ENCODE peak calls at places on chromosomes 5 and 9, in nine cellular contexts. V is endodermal cell, O is H7, K is right cardiac atrium, A is dorsolateral prefrontal cortex, M is osteocyte, U is HT1080, Z is lower leg skin, W is A172. E is an unnamed sample.

GRCh38 chr5:52725065-52725746 is 62.5 kb upstream of the ITGA1 start:
- DNase-seq in W (peak; percentile 45), U (peak; percentile 76), M (no peak), K (no peak), A (no peak), O (no peak), V (no peak), Z (no peak), E (no peak)

GRCh38 chr5:3321923-3322322 is 273.7 kb upstream of the IRX1 start:
- DNase-seq in Z (no peak), O (no peak), A (no peak), V (no peak), U (no peak), W (no peak), K (no peak), M (no peak), E (no peak)

GRCh38 chr5:142466195-142466951 is 141.6 kb upstream of the SPRY4 start:
- DNase-seq in V (no peak), M (no peak), W (no peak), K (no peak), Z (no peak), A (no peak), U (no peak), O (no peak), E (no peak)

GRCh38 chr9:136539427-136540412 is 6.1 kb downstream of the NOTCH1 start:
- DNase-seq in Z (peak; percentile 93), W (no peak), V (no peak), M (no peak), A (no peak), U (peak; percentile 36), O (peak; percentile 87), K (peak; percentile 97), E (peak; percentile 74)

GRCh38 chr5:128290152-128290858 is 206.7 kb downstream of the SLC12A2 start:
- DNase-seq in Z (no peak), O (no peak), U (no peak), V (no peak), W (no peak), A (no peak), K (no peak), M (no peak), E (no peak)

GRCh38 chr9:127225747-127226646 is 38.6 kb upstream of the GARNL3 start:
- DNase-seq in O (peak; percentile 83), U (no peak), A (no peak), W (no peak), V (no peak), M (no peak), Z (no peak), K (peak; percentile 64), E (no peak)

GRCh38 chr5:128903550-128903949 is 61.7 kb upstream of the SLC27A6 start:
- DNase-seq in M (no peak), Z (no peak), O (no peak), W (no peak), K (no peak), V (no peak), U (no peak), A (no peak), E (no peak)

GRCh38 chr5:116681334-116682013 is 106.9 kb upstream of the SEMA6A start:
- DNase-seq in Z (no peak), O (no peak), K (no peak), U (no peak), M (no peak), V (no peak), A (no peak), W (no peak), E (no peak)

GRCh38 chr5:157867736-157868135 is 8.8 kb upstream of the CLINT1 start:
- DNase-seq in A (no peak), M (no peak), U (no peak), V (no peak), Z (no peak), W (no peak), K (no peak), O (no peak), E (no peak)

GRCh38 chr5:134432677-134433359 is 21.1 kb upstream of the CDKN2AIPNL start:
- DNase-seq in Z (no peak), O (no peak), U (peak; percentile 66), V (peak; percentile 77), A (no peak), M (no peak), K (no peak), W (peak; percentile 59), E (no peak)

GRCh38 chr5:80072103-80073073 is 37.2 kb downstream of the THBS4 start:
- DNase-seq in M (peak; percentile 48), O (no peak), W (peak; percentile 28), V (no peak), A (no peak), Z (no peak), K (no peak), U (peak; percentile 27), E (no peak)

GRCh38 chr9:21657966-21658667 is 144.3 kb upstream of the MTAP start:
- DNase-seq in Z (no peak), U (no peak), A (no peak), M (no peak), W (no peak), O (no peak), V (no peak), K (no peak), E (no peak)

GRCh38 chr9:20473566-20474116 is 148.7 kb downstream of the MLLT3 start:
- DNase-seq in A (no peak), W (no peak), U (no peak), O (no peak), M (no peak), V (no peak), Z (no peak), K (no peak), E (no peak)

GRCh38 chr5:145958463-145958862 is 22.1 kb downstream of the SH3RF2 start:
- DNase-seq in M (no peak), K (no peak), W (no peak), U (no peak), O (no peak), A (no peak), Z (no peak), V (no peak), E (no peak)

GRCh38 chr5:53480474-53481353 is at the start of gene FST:
- DNase-seq in M (no peak), V (peak; percentile 83), O (peak; percentile 77), Z (no peak), K (peak; percentile 69), W (no peak), A (no peak), U (no peak), E (peak; percentile 32)

GRCh38 chr5:15333091-15333490 is 166.9 kb upstream of the FBXL7 start:
- DNase-seq in U (no peak), A (no peak), K (no peak), V (no peak), W (no peak), M (no peak), Z (no peak), O (no peak), E (no peak)